ENCODE peak calls at places on chromosomes 13 and 19, in six cellular contexts. M is heart right ventricle; P is retinal pigment epithelial cell; C is choroid plexus epithelial cell; G is CD8-positive, alpha-beta memory T cell; V is GM23248. I is an unnamed sample.

GRCh38 chr19:33444993-33445751 is 71.7 kb downstream of the CEBPG start:
- DNase-seq in M (no peak), P (no peak), C (no peak), G (no peak), V (peak; percentile 53), I (no peak)

GRCh38 chr13:51785592-51786424 is 18.2 kb downstream of the DHRS12 start:
- DNase-seq in M (peak; percentile 74), P (peak; percentile 58), C (peak; percentile 41), G (no peak), V (peak; percentile 80), I (no peak)

GRCh38 chr19:45705115-45705514 is 12.6 kb downstream of the QPCTL start:
- DNase-seq in M (no peak), P (no peak), C (no peak), G (no peak), V (no peak), I (no peak)

GRCh38 chr19:51743405-51743804 is 8.3 kb downstream of the FPR1 start:
- DNase-seq in M (no peak), P (no peak), C (peak; percentile 76), G (no peak), V (peak; percentile 23), I (no peak)

GRCh38 chr13:42041017-42041683 is 7.3 kb upstream of the DGKH start:
- DNase-seq in M (peak; percentile 63), P (no peak), C (peak; percentile 57), G (no peak), V (peak; percentile 75), I (no peak)

GRCh38 chr19:18225702-18226468 is at the start of gene PDE4C:
- DNase-seq in M (peak; percentile 67), P (no peak), C (no peak), G (no peak), V (peak; percentile 48), I (no peak)

GRCh38 chr19:6683971-6684370 is 14.0 kb upstream of the TNFSF14 start:
- DNase-seq in M (no peak), P (no peak), C (no peak), G (no peak), V (no peak), I (no peak)

GRCh38 chr13:28136916-28137315 is 1.4 kb upstream of the PAN3 start:
- DNase-seq in M (no peak), P (no peak), C (no peak), G (no peak), V (peak; percentile 9), I (no peak)

GRCh38 chr19:29529646-29530548 is 4.1 kb downstream of the VSTM2B start:
- DNase-seq in M (no peak), P (no peak), C (no peak), G (no peak), V (peak; percentile 21), I (no peak)

GRCh38 chr19:46654621-46655152 is 6.3 kb downstream of the DACT3 start:
- DNase-seq in M (no peak), P (no peak), C (no peak), G (no peak), V (no peak), I (no peak)

GRCh38 chr19:11736696-11737095 is 2.0 kb downstream of the ZNF823 start:
- DNase-seq in M (peak; percentile 31), P (no peak), C (peak; percentile 17), G (no peak), V (peak; percentile 81), I (no peak)

GRCh38 chr19:6500837-6501739 is 1.0 kb downstream of the TUBB4A start:
- DNase-seq in M (no peak), P (no peak), C (no peak), G (no peak), V (no peak), I (no peak)

GRCh38 chr13:112616586-112617381 is 28.8 kb upstream of the TUBGCP3 start:
- DNase-seq in M (no peak), P (no peak), C (peak; percentile 61), G (no peak), V (peak; percentile 67), I (no peak)

GRCh38 chr19:12723643-12724426 is at the start of gene TNPO2:
- DNase-seq in M (peak; percentile 55), P (no peak), C (peak; percentile 71), G (peak; percentile 20), V (peak; percentile 73), I (no peak)

GRCh38 chr13:114128624-114129522 is 3.5 kb downstream of the RASA3 start:
- DNase-seq in M (peak; percentile 75), P (no peak), C (peak; percentile 90), G (peak; percentile 79), V (peak; percentile 98), I (peak; percentile 81)

GRCh38 chr13:65638572-65639168 is 1591.5 kb downstream of the PCDH9 start:
- DNase-seq in M (no peak), P (no peak), C (peak; percentile 85), G (no peak), V (peak; percentile 48), I (no peak)

GRCh38 chr13:97716746-97717145 is 236.7 kb upstream of the IPO5 start:
- DNase-seq in M (no peak), P (no peak), C (no peak), G (no peak), V (no peak), I (no peak)

GRCh38 chr19:35088514-35088913 is 27.1 kb upstream of the FXYD3 start:
- DNase-seq in M (no peak), P (no peak), C (peak; percentile 78), G (no peak), V (peak; percentile 95), I (no peak)

GRCh38 chr13:100392709-100393630 is 195.6 kb downstream of the GGACT start:
- DNase-seq in M (peak; percentile 18), P (peak; percentile 95), C (peak; percentile 100), G (no peak), V (peak; percentile 99), I (peak; percentile 5)

GRCh38 chr19:44800461-44800860 is 8.4 kb upstream of the BCAM start:
- DNase-seq in M (peak; percentile 90), P (no peak), C (peak; percentile 79), G (peak; percentile 81), V (peak; percentile 80), I (peak; percentile 63)

GRCh38 chr19:43634068-43634467 is 5.6 kb downstream of the CADM4 start:
- DNase-seq in M (no peak), P (no peak), C (no peak), G (no peak), V (no peak), I (no peak)

GRCh38 chr19:43634516-43634876 is 5.2 kb downstream of the CADM4 start:
- DNase-seq in M (no peak), P (no peak), C (no peak), G (no peak), V (no peak), I (no peak)

GRCh38 chr19:43636121-43636683 is 3.4 kb downstream of the CADM4 start:
- DNase-seq in M (no peak), P (peak; percentile 51), C (peak; percentile 15), G (no peak), V (peak; percentile 37), I (no peak)

GRCh38 chr19:43633520-43633919 is 6.1 kb downstream of the CADM4 start:
- DNase-seq in M (no peak), P (no peak), C (no peak), G (no peak), V (no peak), I (no peak)

GRCh38 chr19:43634877-43635560 is 4.6 kb downstream of the CADM4 start:
- DNase-seq in M (no peak), P (no peak), C (peak; percentile 43), G (no peak), V (peak; percentile 43), I (no peak)
- H3K4me3 ChIP-seq in M (no peak overlapping the region), P (peak overlapping the region; percentile 51), C (peak overlapping the region; percentile 49), G (no peak overlapping the region), V (peak overlapping the region; percentile 4), I (no peak overlapping the region)

GRCh38 chr19:13962738-13963602 is 10.7 kb downstream of the DCAF15 start:
- DNase-seq in M (no peak), P (no peak), C (no peak), G (no peak), V (no peak), I (no peak)
- H3K4me3 ChIP-seq in M (no peak overlapping the region), P (no peak overlapping the region), C (no peak overlapping the region), G (no peak overlapping the region), V (no peak overlapping the region), I (no peak overlapping the region)

GRCh38 chr13:21310220-21310619 is 133.8 kb downstream of the MRPL57 start:
- DNase-seq in M (no peak), P (peak; percentile 33), C (no peak), G (no peak), V (no peak), I (no peak)

GRCh38 chr13:21304256-21304655 is 127.8 kb downstream of the MRPL57 start:
- DNase-seq in M (no peak), P (no peak), C (no peak), G (no peak), V (no peak), I (no peak)

DNA sequence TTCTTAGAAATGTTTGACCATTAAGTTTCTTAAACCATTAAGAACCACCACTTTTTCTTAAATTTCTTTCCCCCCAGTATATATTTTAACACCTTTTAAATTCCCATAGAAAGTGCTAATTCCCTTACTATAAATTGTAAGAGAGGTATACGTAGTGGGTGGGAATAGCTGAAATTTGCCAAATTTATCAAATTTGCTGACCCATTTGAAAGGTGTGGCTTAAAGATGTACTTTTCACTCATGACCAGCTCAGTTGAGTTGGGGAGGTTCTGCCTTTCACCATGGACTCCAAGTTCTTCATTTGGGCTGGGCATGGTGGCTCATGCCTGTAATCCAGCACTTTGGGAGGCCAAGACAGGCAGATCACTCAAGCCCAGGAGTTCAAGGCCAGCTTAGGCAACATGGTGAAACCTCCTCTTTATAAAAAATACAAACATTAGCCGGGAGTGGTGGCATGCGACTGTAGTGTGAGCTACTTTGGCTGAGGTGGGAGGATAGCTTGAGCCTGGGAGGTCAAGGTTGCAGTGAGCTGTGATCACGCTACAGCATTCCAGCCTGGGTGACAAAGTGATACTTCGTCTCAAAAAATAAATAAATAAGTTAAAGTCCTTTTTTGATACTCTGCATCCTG is 133.2 kb downstream of the MRPL57 start:
- DNase-seq in M (no peak), P (no peak), C (no peak), G (no peak), V (no peak), I (no peak)
- H3K4me3 ChIP-seq in M (no peak overlapping the region), P (no peak overlapping the region), C (no peak overlapping the region), G (no peak overlapping the region), V (no peak overlapping the region), I (no peak overlapping the region)

GRCh38 chr19:1758231-1758577 is 4.9 kb downstream of the ONECUT3 start:
- DNase-seq in M (no peak), P (no peak), C (no peak), G (no peak), V (no peak), I (no peak)
- H3K4me3 ChIP-seq in M (no peak overlapping the region), P (no peak overlapping the region), C (no peak overlapping the region), G (no peak overlapping the region), V (no peak overlapping the region), I (no peak overlapping the region)

GRCh38 chr13:40895207-40895606 is 105.8 kb downstream of the SLC25A15 start:
- DNase-seq in M (no peak), P (no peak), C (no peak), G (no peak), V (no peak), I (no peak)
- H3K4me3 ChIP-seq in M (no peak overlapping the region), P (no peak overlapping the region), C (no peak overlapping the region), G (no peak overlapping the region), V (no peak overlapping the region), I (no peak overlapping the region)

GRCh38 chr13:110232146-110232545 is 74.8 kb downstream of the COL4A1 start:
- DNase-seq in M (no peak), P (no peak), C (no peak), G (no peak), V (no peak), I (no peak)
- H3K4me3 ChIP-seq in M (no peak overlapping the region), P (no peak overlapping the region), C (no peak overlapping the region), G (no peak overlapping the region), V (no peak overlapping the region), I (no peak overlapping the region)

GRCh38 chr19:30830875-30831274 is 458.7 kb downstream of the ZNF536 start:
- DNase-seq in M (no peak), P (no peak), C (no peak), G (no peak), V (no peak), I (no peak)
- H3K4me3 ChIP-seq in M (no peak overlapping the region), P (no peak overlapping the region), C (no peak overlapping the region), G (no peak overlapping the region), V (no peak overlapping the region), I (no peak overlapping the region)

I was measured in effector memory CD4-positive, alpha-beta T cell.